ENCODE peak calls at places on chromosomes 13 and 19, in seven cellular contexts. I is dorsolateral prefrontal cortex, Y is fibroblast of lung, V is H54, W is IMR-90, L is left cardiac atrium, M is pons. A is an unnamed sample.

GRCh38 chr13:37945651-37946575 is 76.3 kb upstream of the TRPC4 start:
- DNase-seq in I (no peak), Y (no peak), V (no peak), W (no peak), L (no peak), M (no peak), A (no peak)

GRCh38 chr19:7013678-7014077 is 7.6 kb downstream of the MBD3L2B start:
- DNase-seq in I (no peak), Y (peak), V (no peak), W (no peak), L (no peak), M (peak), A (peak)

GRCh38 chr13:99366075-99366987 is 59.1 kb upstream of the GPR183 start:
- DNase-seq in I (no peak), Y (no peak), V (no peak), W (no peak), L (no peak), M (no peak), A (no peak)

GRCh38 chr19:45253396-45254027 is 2.4 kb downstream of the MARK4 start:
- DNase-seq in I (peak), Y (peak), V (peak), W (peak), L (no peak), M (no peak), A (peak)

GRCh38 chr13:32428581-32429072 is 697 bp upstream of the N4BP2L1 start:
- DNase-seq in I (no peak), Y (no peak), V (no peak), W (no peak), L (no peak), M (peak), A (no peak)

GRCh38 chr13:30654430-30654829 is 36.7 kb downstream of the USPL1 start:
- DNase-seq in I (no peak), Y (no peak), V (no peak), W (no peak), L (no peak), M (no peak), A (no peak)

GRCh38 chr13:110681868-110682550 is 23.9 kb downstream of the CARS2 start:
- DNase-seq in I (no peak), Y (no peak), V (no peak), W (no peak), L (no peak), M (no peak), A (no peak)

GRCh38 chr13:26948353-26948752 is 187.8 kb upstream of the GPR12 start:
- DNase-seq in I (no peak), Y (no peak), V (no peak), W (no peak), L (no peak), M (no peak), A (no peak)

GRCh38 chr19:29497241-29497640 is 28.6 kb upstream of the VSTM2B start:
- DNase-seq in I (peak), Y (no peak), V (no peak), W (no peak), L (no peak), M (no peak), A (no peak)

GRCh38 chr19:19120308-19121156 is 17.7 kb downstream of the TMEM161A start:
- DNase-seq in I (no peak), Y (peak), V (no peak), W (peak), L (peak), M (no peak), A (peak)

GRCh38 chr13:47237571-47237970 is 340.7 kb upstream of the HTR2A start:
- DNase-seq in I (no peak), Y (no peak), V (no peak), W (no peak), L (no peak), M (no peak), A (no peak)

GRCh38 chr19:38441660-38442348 is 8.3 kb downstream of the RYR1 start:
- DNase-seq in I (no peak), Y (no peak), V (no peak), W (no peak), L (no peak), M (no peak), A (no peak)

GRCh38 chr13:49693191-49693733 is 2.0 kb upstream of the EBPL start:
- DNase-seq in I (no peak), Y (no peak), V (no peak), W (peak), L (no peak), M (no peak), A (peak)

GRCh38 chr13:36385471-36385870 is 39.3 kb upstream of the SPART start:
- DNase-seq in I (no peak), Y (peak), V (no peak), W (peak), L (no peak), M (no peak), A (peak)

GRCh38 chr13:101417043-101417406 is 717 bp upstream of the NALCN start:
- DNase-seq in I (no peak), Y (peak), V (peak), W (peak), L (no peak), M (peak), A (peak)